ENCODE peak calls at places on chromosomes 5 and 9, in six cellular contexts. N is heart left ventricle, P is body of pancreas, U is ovary, S is suprapubic skin, E is tibial nerve. T is an unnamed sample. For H3K4me1, the result is how much of the 10 kb centered on the place peaks cover.

GRCh38 chr5:160833806-160834205 is 18.2 kb downstream of the ATP10B start:
- DNase-seq in N (no peak), P (no peak), U (no peak), S (no peak), E (no peak), T (no peak)

GRCh38 chr9:93501406-93501805 is 48.0 kb upstream of the FAM120AOS start:
- DNase-seq in N (no peak), P (no peak), U (no peak), S (no peak), E (no peak), T (no peak)

GRCh38 chr5:73188764-73189521 is 15.9 kb downstream of the TMEM174 start:
- DNase-seq in N (no peak), P (no peak), U (no peak), S (no peak), E (no peak), T (no peak)

GRCh38 chr5:127757576-127757975 is 54.4 kb downstream of the CCDC192 start:
- DNase-seq in N (no peak), P (peak), U (no peak), S (no peak), E (no peak), T (no peak)

GRCh38 chr9:107626118-107626517 is 136.5 kb upstream of the KLF4 start:
- DNase-seq in N (no peak), P (no peak), U (no peak), S (no peak), E (no peak), T (no peak)

GRCh38 chr5:145778144-145778900 is 56.8 kb downstream of the PRELID2 start:
- DNase-seq in N (no peak), P (no peak), U (no peak), S (no peak), E (no peak), T (no peak)

GRCh38 chr9:113999256-114000062 is 78.6 kb downstream of the AMBP start:
- DNase-seq in N (no peak), P (peak), U (peak), S (peak), E (peak), T (no peak)

GRCh38 chr5:55920784-55921183 is 69.6 kb downstream of the IL31RA start:
- DNase-seq in N (no peak), P (no peak), U (no peak), S (no peak), E (no peak), T (no peak)

GRCh38 chr9:69579749-69580581 is 92.2 kb downstream of the APBA1 start:
- DNase-seq in N (no peak), P (no peak), U (no peak), S (no peak), E (no peak), T (no peak)

GRCh38 chr9:79287881-79288280 is 283.9 kb upstream of the TLE4 start:
- DNase-seq in N (no peak), P (no peak), U (no peak), S (no peak), E (no peak), T (no peak)

GRCh38 chr5:161105563-161105962 is 253.6 kb upstream of the ATP10B start:
- DNase-seq in N (no peak), P (no peak), U (no peak), S (no peak), E (peak), T (no peak)

GRCh38 chr5:532521-533242 is 8.4 kb upstream of the SLC9A3 start:
- DNase-seq in N (peak), P (no peak), U (no peak), S (no peak), E (no peak), T (no peak)

GRCh38 chr5:159775890-159776289 is 140.4 kb upstream of the ADRA1B start:
- DNase-seq in N (no peak), P (no peak), U (no peak), S (no peak), E (no peak), T (no peak)

GRCh38 chr9:115115117-115115880 is 2.7 kb downstream of the TNC start:
- DNase-seq in N (no peak), P (no peak), U (no peak), S (no peak), E (no peak), T (no peak)

GRCh38 chr5:167950126-167950721 is 341.2 kb upstream of the WWC1 start:
- DNase-seq in N (no peak), P (no peak), U (no peak), S (no peak), E (peak), T (no peak)

GRCh38 chr5:74075496-74075895 is 449.5 kb downstream of the ARHGEF28 start:
- DNase-seq in N (no peak), P (no peak), U (no peak), S (no peak), E (no peak), T (no peak)

GRCh38 chr5:146399446-146399845 is 47.7 kb upstream of the TCERG1 start:
- DNase-seq in N (no peak), P (no peak), U (no peak), S (no peak), E (no peak), T (no peak)

GRCh38 chr5:74767579-74767913 is 497 bp downstream of the NSA2 start:
- DNase-seq in N (no peak), P (no peak), U (no peak), S (no peak), E (no peak), T (no peak)

GRCh38 chr5:113053614-113054013 is 77.0 kb downstream of the DCP2 start:
- DNase-seq in N (no peak), P (peak), U (peak), S (no peak), E (no peak), T (no peak)

GRCh38 chr9:70701163-70701562 is 286.7 kb upstream of the KLF9 start:
- DNase-seq in N (no peak), P (no peak), U (no peak), S (no peak), E (no peak), T (no peak)

GRCh38 chr9:134460206-134460605 is 134.0 kb downstream of the RXRA start:
- DNase-seq in N (no peak), P (no peak), U (no peak), S (no peak), E (no peak), T (no peak)

GRCh38 chr9:108786756-108787663 is 68.8 kb downstream of the ACTL7B start:
- DNase-seq in N (no peak), P (no peak), U (no peak), S (no peak), E (no peak), T (no peak)

GRCh38 chr5:160555836-160556660 is 134.4 kb downstream of the PTTG1 start:
- DNase-seq in N (no peak), P (peak), U (no peak), S (no peak), E (no peak), T (no peak)

GRCh38 chr5:14066326-14066725 is 76.8 kb upstream of the TRIO start:
- DNase-seq in N (no peak), P (no peak), U (no peak), S (no peak), E (no peak), T (no peak)

GRCh38 chr5:17203329-17204132 is 13.9 kb upstream of the BASP1 start:
- DNase-seq in N (no peak), P (no peak), U (peak), S (no peak), E (peak), T (no peak)

GRCh38 chr9:16328349-16328748 is 542.1 kb downstream of the BNC2 start:
- DNase-seq in N (no peak), P (no peak), U (no peak), S (no peak), E (no peak), T (no peak)

GRCh38 chr9:79195904-79196303 is 375.9 kb upstream of the TLE4 start:
- DNase-seq in N (no peak), P (no peak), U (no peak), S (no peak), E (no peak), T (no peak)

GRCh38 chr5:40791715-40792139 is 6.4 kb downstream of the PRKAA1 start:
- DNase-seq in N (no peak), P (no peak), U (no peak), S (no peak), E (no peak), T (no peak)

GRCh38 chr9:38436708-38437107 is 12.5 kb upstream of the IGFBPL1 start:
- DNase-seq in N (no peak), P (no peak), U (no peak), S (no peak), E (no peak), T (no peak)

GRCh38 chr5:79401216-79401615 is 112.7 kb downstream of the HOMER1 start:
- DNase-seq in N (no peak), P (no peak), U (no peak), S (no peak), E (no peak), T (no peak)

GRCh38 chr5:126471875-126472537 is 48.8 kb downstream of the GRAMD2B start:
- DNase-seq in N (no peak), P (no peak), U (no peak), S (no peak), E (no peak), T (no peak)

GRCh38 chr9:134564431-134565170 is 77.0 kb upstream of the COL5A1 start:
- DNase-seq in N (no peak), P (no peak), U (no peak), S (peak), E (no peak), T (no peak)

GRCh38 chr5:178280631-178281030 is 48.0 kb upstream of the PHYKPL start:
- DNase-seq in N (no peak), P (no peak), U (no peak), S (no peak), E (no peak), T (no peak)

GRCh38 chr9:32877103-32877502 is 93.8 kb downstream of the TMEM215 start:
- DNase-seq in N (peak), P (no peak), U (no peak), S (no peak), E (no peak), T (no peak)

GRCh38 chr9:105132576-105132975 is 111.9 kb upstream of the SLC44A1 start:
- DNase-seq in N (no peak), P (no peak), U (no peak), S (no peak), E (no peak), T (no peak)

GRCh38 chr9:22084336-22085035 is 75.4 kb upstream of the CDKN2B start:
- DNase-seq in N (no peak), P (no peak), U (no peak), S (no peak), E (no peak), T (no peak)

DNA sequence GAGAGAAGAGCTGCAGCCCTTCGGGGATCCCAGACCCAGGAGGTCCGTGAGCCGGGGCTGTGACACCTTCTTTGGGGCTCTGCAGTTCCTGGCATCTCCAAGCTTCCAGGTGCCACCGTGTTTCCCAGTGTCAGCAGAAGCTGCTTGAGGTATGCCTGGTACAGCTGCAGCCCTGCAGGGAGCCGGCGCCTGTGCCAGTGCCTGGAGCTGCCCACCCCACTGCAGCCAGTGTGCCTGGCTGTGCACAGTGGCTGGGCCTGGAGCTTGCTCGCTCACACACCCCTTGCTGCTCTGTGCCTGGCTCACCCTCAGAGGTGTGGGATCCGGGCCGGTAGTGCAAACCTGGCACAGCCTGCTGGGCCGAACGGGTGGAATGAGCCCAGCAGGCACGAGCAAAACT is 65.5 kb downstream of the NACC2 start:
- DNase-seq in N (no peak), P (no peak), U (no peak), S (no peak), E (no peak), T (peak)
- H3K4me1 ChIP-seq in N (under half), P (under half), U (under half), S (under half), E (under half), T (under half)

DNA sequence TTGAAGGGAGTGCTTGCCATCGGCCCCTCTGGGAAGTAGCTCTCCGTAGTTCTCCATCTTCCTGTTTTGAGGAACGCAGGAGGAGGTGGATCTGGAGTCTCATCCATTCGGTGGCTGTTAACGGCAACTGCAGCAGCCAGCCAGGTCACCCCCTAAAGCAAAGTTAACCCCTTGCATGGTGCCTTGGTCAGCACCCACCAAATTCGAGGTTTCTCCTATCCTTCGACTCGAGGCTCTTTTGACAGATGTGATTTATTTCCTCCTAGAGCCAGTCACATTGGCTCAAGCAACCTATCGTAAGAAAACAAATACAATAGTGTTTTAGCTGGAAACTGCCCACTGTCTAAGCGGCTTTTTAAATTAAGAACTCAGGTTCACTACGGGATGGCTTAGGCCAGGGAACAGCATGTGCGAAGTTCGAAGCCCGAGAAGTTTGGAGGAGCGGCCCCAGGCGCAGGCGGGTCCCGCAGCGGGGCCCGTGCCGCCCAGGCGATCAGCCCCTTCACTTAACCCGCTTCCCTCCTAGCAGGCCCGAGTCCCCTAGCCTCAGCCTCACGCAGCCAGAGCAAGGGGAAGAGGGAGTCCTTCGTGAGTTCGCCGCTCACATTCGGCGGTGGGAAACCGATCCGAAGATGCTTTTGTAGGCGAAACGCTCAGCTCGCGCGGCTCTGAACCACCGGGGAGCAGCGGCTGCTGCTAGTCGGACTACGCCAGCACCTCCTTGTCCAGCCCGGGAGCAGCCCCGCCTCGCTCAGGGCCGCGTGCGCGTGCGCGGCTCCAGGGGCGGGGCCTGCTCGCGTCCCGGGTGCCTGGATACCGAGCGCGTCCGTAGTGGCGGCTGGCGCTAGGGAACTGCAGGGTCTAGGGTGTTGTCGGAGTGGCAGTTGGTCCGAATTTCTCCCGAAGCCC is at the start of gene ROPN1L:
- DNase-seq in N (peak), P (peak), U (peak), S (peak), E (peak), T (peak)
- TF ChIP-seq POLR2A in N (no peak), P (peak), U (peak), S (no peak), E (peak), T (no peak)

DNA sequence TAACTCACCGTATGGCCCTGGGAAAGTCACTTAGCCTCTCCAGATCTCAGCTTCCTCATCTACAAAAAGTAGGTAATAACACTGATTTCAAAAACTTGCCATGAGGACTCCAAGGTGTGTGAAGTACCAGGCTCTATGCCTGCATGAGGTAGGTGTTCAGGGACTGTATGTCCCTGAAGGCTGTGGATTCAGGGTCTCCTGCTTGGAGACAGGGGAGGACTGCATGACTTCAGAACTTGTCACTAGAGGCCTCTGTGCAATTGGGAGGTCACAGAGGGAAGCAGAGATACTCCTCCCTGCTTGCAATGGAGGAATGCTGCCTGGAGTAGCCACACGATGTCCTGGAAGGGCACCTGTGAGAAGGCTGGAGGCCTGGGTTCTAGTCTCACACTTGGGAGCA is 2.2 kb downstream of the PDGFRB start:
- DNase-seq in N (no peak), P (no peak), U (no peak), S (no peak), E (no peak), T (no peak)
- H3K4me1 ChIP-seq in N (under half), P (under half), U (under half), S (under half), E (half or more), T (under half)

DNA sequence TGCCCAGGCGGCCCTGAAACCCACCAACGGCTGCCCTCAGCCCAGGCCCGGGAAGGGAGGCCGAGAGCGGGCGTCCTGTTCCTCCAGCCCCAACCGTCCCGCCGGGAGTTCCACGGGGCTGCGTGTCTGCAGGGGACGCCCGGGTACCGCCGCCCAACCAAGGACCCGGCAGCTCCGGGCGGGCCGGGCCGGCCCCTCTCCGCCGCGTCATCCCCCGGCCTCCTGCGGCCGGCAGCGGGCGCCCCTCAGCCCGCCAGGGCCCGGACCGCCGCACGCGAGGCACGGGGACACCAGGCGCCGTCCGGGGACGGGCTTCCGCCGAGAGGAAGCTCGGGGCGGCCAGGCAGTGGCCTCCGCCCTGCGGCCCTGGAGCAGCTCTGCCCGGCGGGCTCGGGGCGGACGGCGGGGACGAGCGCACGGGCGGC is 432 bp downstream of the FBXW5 start:
- DNase-seq in N (no peak), P (peak), U (no peak), S (no peak), E (no peak), T (no peak)
- TF ChIP-seq POLR2A in N (no peak), P (no peak), U (no peak), S (no peak), E (no peak), T (no peak)

DNA sequence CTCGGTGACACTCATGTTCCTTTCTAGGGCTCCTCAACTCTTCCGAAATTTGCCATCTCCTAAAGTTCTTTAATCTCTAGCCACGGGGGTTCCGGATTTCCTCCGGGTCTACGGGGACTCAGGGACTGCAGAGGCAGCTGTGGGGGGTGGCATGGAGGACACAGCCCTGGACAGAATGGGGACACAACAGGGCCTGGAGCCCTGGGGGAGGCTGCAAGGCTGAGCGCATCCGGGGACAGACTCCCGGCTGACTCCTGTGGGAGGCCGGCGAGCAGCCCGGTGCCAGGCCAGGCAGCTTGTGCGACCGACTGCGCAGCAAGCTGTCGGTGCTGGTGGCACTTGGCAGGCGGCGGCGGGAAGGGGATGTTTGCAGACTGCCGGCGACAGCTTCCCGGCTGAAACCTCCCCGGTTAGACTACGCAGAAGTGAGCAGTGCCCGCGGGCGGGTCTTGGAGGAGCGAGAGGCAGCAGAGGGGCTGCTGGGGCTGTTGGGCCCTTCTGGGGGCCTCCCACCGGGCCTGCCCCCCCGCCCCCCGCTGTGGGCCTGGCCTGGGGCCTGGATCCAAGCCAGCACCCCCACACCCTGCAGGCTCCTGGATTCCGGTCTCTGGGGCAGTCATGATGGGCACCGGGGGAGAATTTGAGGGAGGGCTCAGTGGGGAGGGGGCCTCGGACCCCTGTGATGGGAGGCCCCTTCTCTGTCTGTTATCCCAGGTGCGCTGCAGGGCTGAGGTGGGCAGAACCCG is 28.7 kb upstream of the UBAC1 start:
- DNase-seq in N (no peak), P (peak), U (no peak), S (no peak), E (no peak), T (no peak)
- H3K4me1 ChIP-seq in N (under half), P (under half), U (under half), S (under half), E (under half), T (under half)

GRCh38 chr5:132296412-132297001 is 2.3 kb downstream of the SLC22A4 start:
- DNase-seq in N (peak), P (no peak), U (no peak), S (no peak), E (no peak), T (no peak)

GRCh38 chr5:132294728-132295504 is 722 bp downstream of the SLC22A4 start:
- DNase-seq in N (peak), P (peak), U (peak), S (peak), E (no peak), T (peak)

GRCh38 chr5:132295505-132296411 is 1.6 kb downstream of the SLC22A4 start:
- DNase-seq in N (no peak), P (no peak), U (no peak), S (no peak), E (no peak), T (no peak)

GRCh38 chr5:132293066-132293991 is 865 bp upstream of the SLC22A4 start:
- DNase-seq in N (peak), P (peak), U (peak), S (peak), E (peak), T (peak)

GRCh38 chr5:132293992-132294727 is at the start of gene SLC22A4:
- DNase-seq in N (peak), P (peak), U (peak), S (peak), E (peak), T (peak)
- TF ChIP-seq POLR2A in N (peak), P (peak), U (peak), S (no peak), E (peak), T (peak)

GRCh38 chr5:119358901-119359603 is 3.2 kb downstream of the TNFAIP8 start:
- DNase-seq in N (no peak), P (no peak), U (no peak), S (no peak), E (no peak), T (no peak)
- H3K4me1 ChIP-seq in N (under half), P (under half), U (under half), S (half or more), E (under half), T (under half)

GRCh38 chr9:122159026-122159924 is at the start of the genes MORN5 and NDUFA8:
- DNase-seq in N (peak), P (peak), U (peak), S (peak), E (peak), T (peak)
- TF ChIP-seq POLR2A in N (peak), P (peak), U (peak), S (no peak), E (peak), T (no peak)